ENCODE peak calls at places on chromosomes 13 and 19, in ten cellular contexts. V is GM12865, A is uterus, O is Peyer's patch, S is SK-N-SH, D is adrenal gland, J is thoracic aorta, X is kidney epithelial cell, N is AG04450, H is fibroblast of mammary gland. G is an unnamed sample.

GRCh38 chr13:113150545-113151365 is 7.7 kb upstream of the PROZ start:
- DNase-seq in V (no peak), A (no peak), O (no peak), S (no peak), D (no peak), J (no peak), X (no peak), N (no peak), H (no peak), G (no peak)

GRCh38 chr13:98326274-98326673 is 149.2 kb upstream of the RNF113B start:
- DNase-seq in V (no peak), A (no peak), O (no peak), S (no peak), D (no peak), J (no peak), X (no peak), N (no peak), H (no peak), G (no peak)

GRCh38 chr13:109744512-109745051 is 41.8 kb downstream of the IRS2 start:
- DNase-seq in V (no peak), A (peak; percentile 67), O (peak; percentile 53), S (peak; percentile 64), D (peak; percentile 89), J (no peak), X (no peak), N (peak; percentile 81), H (peak; percentile 82), G (peak; percentile 84)

GRCh38 chr19:10010247-10010691 is at the start of gene COL5A3:
- DNase-seq in V (no peak), A (peak; percentile 76), O (peak; percentile 58), S (peak; percentile 51), D (no peak), J (no peak), X (no peak), N (no peak), H (peak; percentile 84), G (no peak)

GRCh38 chr19:6947745-6948144 is 60.4 kb downstream of the ADGRE1 start:
- DNase-seq in V (peak; percentile 80), A (no peak), O (no peak), S (no peak), D (no peak), J (no peak), X (no peak), N (no peak), H (peak; percentile 71), G (peak; percentile 46)

GRCh38 chr13:51955281-51955771 is 55.9 kb downstream of the ATP7B start:
- DNase-seq in V (no peak), A (no peak), O (peak; percentile 72), S (no peak), D (no peak), J (no peak), X (no peak), N (no peak), H (no peak), G (no peak)

GRCh38 chr13:82963466-82963865 is 918.8 kb downstream of the SLITRK1 start:
- DNase-seq in V (no peak), A (no peak), O (no peak), S (no peak), D (no peak), J (no peak), X (no peak), N (no peak), H (peak; percentile 49), G (no peak)

GRCh38 chr13:29858231-29858630 is 7.8 kb upstream of the UBL3 start:
- DNase-seq in V (no peak), A (no peak), O (no peak), S (no peak), D (no peak), J (no peak), X (no peak), N (no peak), H (peak; percentile 17), G (no peak)

GRCh38 chr13:112697756-112698655 is 8.2 kb downstream of the ATP11A start:
- DNase-seq in V (no peak), A (no peak), O (peak; percentile 41), S (no peak), D (no peak), J (no peak), X (no peak), N (no peak), H (peak; percentile 60), G (no peak)

GRCh38 chr19:48498922-48499321 is 12.7 kb downstream of the LMTK3 start:
- DNase-seq in V (no peak), A (no peak), O (no peak), S (peak; percentile 74), D (no peak), J (no peak), X (no peak), N (no peak), H (no peak), G (no peak)

DNA sequence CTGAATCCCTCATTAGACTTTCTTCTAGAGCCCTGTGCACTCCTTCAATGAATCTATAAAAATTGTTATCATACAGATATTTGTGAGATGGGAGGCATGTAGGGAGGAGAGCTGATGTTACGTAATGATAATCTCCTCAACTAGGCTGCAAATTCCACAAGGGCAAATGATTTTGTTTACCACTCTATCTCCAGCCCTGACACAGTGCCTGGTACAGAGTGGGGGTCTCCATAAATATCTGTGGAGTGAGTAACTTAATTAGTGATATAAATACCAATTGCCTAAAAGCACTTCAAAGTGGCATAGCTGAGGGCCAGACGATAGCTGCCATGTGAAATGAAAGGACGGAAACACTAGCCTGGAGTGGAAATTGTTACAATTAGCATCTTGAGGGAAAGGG is 54.2 kb downstream of the SERTM1 start:
- DNase-seq in V (no peak), A (no peak), O (no peak), S (no peak), D (no peak), J (no peak), X (no peak), N (no peak), H (no peak), G (no peak)
- H3K4me3 ChIP-seq in V (no peak overlapping the region), A (no peak overlapping the region), O (no peak overlapping the region), S (no peak overlapping the region), D (no peak overlapping the region), J (no peak overlapping the region), X (no peak overlapping the region), N (no peak overlapping the region), H (no peak overlapping the region), G (no peak overlapping the region)

GRCh38 chr19:50221087-50221486 is 17.7 kb downstream of the MYH14 start:
- DNase-seq in V (no peak), A (no peak), O (no peak), S (no peak), D (no peak), J (no peak), X (no peak), N (no peak), H (no peak), G (no peak)

GRCh38 chr19:50223439-50223716 is 20.0 kb downstream of the MYH14 start:
- DNase-seq in V (no peak), A (no peak), O (no peak), S (no peak), D (no peak), J (no peak), X (no peak), N (no peak), H (no peak), G (no peak)

GRCh38 chr19:50226536-50226935 is 23.1 kb downstream of the MYH14 start:
- DNase-seq in V (no peak), A (no peak), O (no peak), S (no peak), D (no peak), J (no peak), X (no peak), N (no peak), H (no peak), G (no peak)

GRCh38 chr19:50222691-50223438 is 19.4 kb downstream of the MYH14 start:
- DNase-seq in V (no peak), A (no peak), O (no peak), S (no peak), D (no peak), J (no peak), X (no peak), N (no peak), H (no peak), G (no peak)

DNA sequence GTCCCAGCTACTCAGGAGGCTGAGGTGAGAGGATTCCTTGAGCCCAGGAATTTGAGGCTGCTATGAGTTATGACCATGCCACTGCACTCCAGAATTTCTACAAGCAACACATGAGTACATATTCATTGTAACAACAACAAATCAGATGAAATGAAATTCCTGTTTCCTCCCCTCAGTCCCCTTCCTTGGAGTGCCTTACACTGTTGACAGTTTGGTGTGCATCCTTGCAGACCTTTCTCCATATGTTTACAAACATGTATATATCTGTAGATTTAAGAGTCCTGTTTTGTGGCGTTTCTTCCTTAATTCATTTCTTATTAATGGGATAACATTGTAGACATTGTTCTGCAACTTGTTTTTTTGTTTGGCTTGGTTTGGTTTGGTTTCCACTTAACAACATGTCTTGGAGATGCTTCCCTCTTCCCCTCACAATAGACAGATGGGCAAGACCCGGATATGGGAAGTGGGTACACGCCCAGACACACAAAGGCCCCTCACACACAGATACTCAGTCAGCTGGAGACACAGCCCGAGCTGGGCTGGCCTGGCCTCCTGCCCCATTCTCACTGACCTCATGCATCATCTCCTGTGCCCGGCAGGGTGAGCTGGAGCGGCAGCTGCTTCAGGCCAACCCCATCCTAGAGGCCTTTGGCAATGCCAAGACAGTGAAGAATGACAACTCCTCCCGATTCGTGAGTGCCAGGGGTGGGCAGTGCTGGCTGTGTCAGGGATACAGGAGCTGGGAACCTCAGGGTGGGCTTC is 21.7 kb downstream of the MYH14 start:
- DNase-seq in V (no peak), A (no peak), O (no peak), S (no peak), D (no peak), J (no peak), X (no peak), N (no peak), H (no peak), G (no peak)
- TF ChIP-seq CTCF in V (no peak), A (no peak), O (no peak), S (no peak), D (no peak), J (no peak), X (no peak), N (no peak), H (no peak), G (no peak)

DNA sequence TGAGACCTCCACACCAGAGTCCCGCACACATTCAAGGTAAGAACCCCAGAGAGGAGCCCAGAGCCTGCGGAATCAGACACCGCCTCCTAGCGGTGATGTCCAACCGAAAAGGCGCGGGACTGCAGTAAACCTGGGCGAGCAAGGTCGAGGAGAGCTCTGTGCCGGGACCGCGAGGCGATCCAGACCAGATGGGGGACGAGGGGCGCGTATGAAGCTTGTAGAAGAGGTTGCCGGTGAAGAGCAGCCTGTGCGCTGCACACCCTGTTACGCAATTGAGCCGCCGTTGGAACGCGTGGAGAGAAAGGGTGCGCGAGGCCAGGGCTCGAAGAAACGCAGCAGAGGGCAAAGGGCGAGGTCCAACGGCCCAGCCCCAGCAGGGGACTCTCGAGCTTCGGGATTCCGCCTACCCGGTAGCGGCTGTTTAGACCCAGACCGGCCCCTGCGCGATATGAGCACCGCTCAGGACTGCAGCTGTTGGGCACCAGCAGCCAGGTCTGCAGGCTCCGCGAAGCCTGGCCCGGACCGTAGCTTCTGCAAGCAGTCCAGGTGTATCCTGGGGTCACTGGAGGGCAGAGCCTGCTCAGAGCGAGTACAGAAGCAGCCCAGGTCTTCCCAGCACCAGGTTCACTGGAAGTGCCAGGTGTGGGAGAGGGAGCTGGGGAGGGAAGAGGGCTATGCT is 65.9 kb upstream of the ZNF599 start:
- DNase-seq in V (no peak), A (no peak), O (peak; percentile 62), S (no peak), D (no peak), J (no peak), X (no peak), N (no peak), H (no peak), G (no peak)
- H3K4me3 ChIP-seq in V (no peak overlapping the region), A (no peak overlapping the region), O (peak overlapping the region; percentile 34), S (no peak overlapping the region), D (no peak overlapping the region), J (no peak overlapping the region), X (no peak overlapping the region), N (no peak overlapping the region), H (no peak overlapping the region), G (no peak overlapping the region)

GRCh38 chr19:57389730-57390598 is at the start of gene ZNF548:
- DNase-seq in V (peak; percentile 98), A (peak; percentile 94), O (peak; percentile 98), S (peak; percentile 89), D (peak; percentile 97), J (peak; percentile 97), X (peak; percentile 98), N (peak; percentile 99), H (peak; percentile 99), G (peak; percentile 97)
- TF ChIP-seq CTCF in V (peak; percentile 26), A (no peak), O (peak; percentile 45), S (peak; percentile 24), D (no peak), J (peak; percentile 27), X (no peak), N (peak; percentile 31), H (peak; percentile 3), G (no peak)